ENCODE peak calls at places on chromosomes 2 and 18, in six cellular contexts. D, E, Q, T, X and M are unnamed samples.

GRCh38 chr2:142840438-142840837 is 37.0 kb upstream of the KYNU start:
- DNase-seq in D (no peak), E (no peak), Q (no peak), T (no peak), X (no peak), M (no peak)

GRCh38 chr2:172196768-172197322 is 94.1 kb upstream of the DLX2 start:
- DNase-seq in D (no peak), E (no peak), Q (no peak), T (no peak), X (no peak), M (no peak)

GRCh38 chr2:98514879-98515570 is 70.4 kb downstream of the INPP4A start:
- DNase-seq in D (no peak), E (peak; percentile 29), Q (no peak), T (no peak), X (no peak), M (no peak)

GRCh38 chr18:48887294-48887904 is 63.4 kb downstream of the SMAD7 start:
- DNase-seq in D (no peak), E (no peak), Q (no peak), T (no peak), X (no peak), M (no peak)

GRCh38 chr18:12851709-12852108 is 32.3 kb downstream of the PTPN2 start:
- DNase-seq in D (no peak), E (no peak), Q (no peak), T (no peak), X (no peak), M (no peak)

GRCh38 chr18:63676526-63676925 is 14.8 kb upstream of the SERPINB3 start:
- DNase-seq in D (peak; percentile 44), E (no peak), Q (no peak), T (no peak), X (no peak), M (peak; percentile 16)

GRCh38 chr2:41989503-41990180 is 58.2 kb upstream of the PKDCC start:
- DNase-seq in D (no peak), E (no peak), Q (no peak), T (no peak), X (no peak), M (no peak)

GRCh38 chr2:50449306-50449705 is 582.6 kb downstream of the NRXN1 start:
- DNase-seq in D (no peak), E (no peak), Q (no peak), T (no peak), X (no peak), M (no peak)

GRCh38 chr18:58977223-58977622 is 112.5 kb downstream of the ZNF532 start:
- DNase-seq in D (no peak), E (no peak), Q (no peak), T (no peak), X (no peak), M (no peak)

GRCh38 chr2:23385748-23386421 is 906 bp downstream of the KLHL29 start:
- DNase-seq in D (no peak), E (no peak), Q (no peak), T (no peak), X (no peak), M (no peak)

GRCh38 chr18:7037470-7037869 is 80.1 kb downstream of the LAMA1 start:
- DNase-seq in D (no peak), E (no peak), Q (no peak), T (no peak), X (no peak), M (no peak)

GRCh38 chr2:14700753-14701152 is 68.2 kb downstream of the LRATD1 start:
- DNase-seq in D (no peak), E (no peak), Q (no peak), T (no peak), X (no peak), M (no peak)

GRCh38 chr2:130836501-130837174 is at the start of gene ARHGEF4:
- DNase-seq in D (peak; percentile 50), E (peak; percentile 41), Q (no peak), T (no peak), X (peak; percentile 93), M (no peak)

GRCh38 chr2:177335917-177336450 is 56.6 kb upstream of the AGPS start:
- DNase-seq in D (no peak), E (no peak), Q (no peak), T (no peak), X (no peak), M (no peak)

GRCh38 chr18:40250218-40250617 is 1704.8 kb upstream of the PIK3C3 start:
- DNase-seq in D (no peak), E (no peak), Q (no peak), T (no peak), X (no peak), M (no peak)

GRCh38 chr2:7083580-7084509 is 166.6 kb downstream of the RNF144A start:
- DNase-seq in D (peak; percentile 32), E (peak; percentile 68), Q (no peak), T (peak; percentile 45), X (peak; percentile 55), M (peak; percentile 49)

GRCh38 chr18:33700513-33700976 is 122.5 kb downstream of the ASXL3 start:
- DNase-seq in D (no peak), E (no peak), Q (peak; percentile 13), T (no peak), X (no peak), M (no peak)

GRCh38 chr18:36600548-36600947 is 228.3 kb downstream of the TPGS2 start:
- DNase-seq in D (no peak), E (no peak), Q (no peak), T (no peak), X (no peak), M (no peak)

GRCh38 chr2:19776941-19777514 is 124.8 kb downstream of the TTC32 start:
- DNase-seq in D (no peak), E (no peak), Q (no peak), T (no peak), X (no peak), M (no peak)

GRCh38 chr2:240322231-240322955 is 113.1 kb upstream of the GPC1 start:
- DNase-seq in D (no peak), E (no peak), Q (no peak), T (no peak), X (no peak), M (no peak)

GRCh38 chr2:241563031-241563507 is 4.5 kb downstream of the BOK start:
- DNase-seq in D (no peak), E (no peak), Q (no peak), T (no peak), X (no peak), M (no peak)

GRCh38 chr18:37564796-37565137 is 831 bp downstream of the CELF4 start:
- DNase-seq in D (no peak), E (peak; percentile 41), Q (no peak), T (no peak), X (peak; percentile 92), M (peak; percentile 54)

GRCh38 chr2:196123679-196124373 is 47.6 kb downstream of the STK17B start:
- DNase-seq in D (no peak), E (peak; percentile 79), Q (no peak), T (no peak), X (no peak), M (no peak)

GRCh38 chr2:237630216-237631000 is 3.0 kb downstream of the LRRFIP1 start:
- DNase-seq in D (no peak), E (no peak), Q (no peak), T (no peak), X (no peak), M (no peak)
- H3K4me1 ChIP-seq in D (no peaks in the 10 kb centered on the region), E (no peaks in the 10 kb centered on the region), Q (no peaks in the 10 kb centered on the region), T (peaks cover 29% of the 10 kb centered on the region), X (peaks cover 10% of the 10 kb centered on the region), M (peaks cover 3% of the 10 kb centered on the region)

DNA sequence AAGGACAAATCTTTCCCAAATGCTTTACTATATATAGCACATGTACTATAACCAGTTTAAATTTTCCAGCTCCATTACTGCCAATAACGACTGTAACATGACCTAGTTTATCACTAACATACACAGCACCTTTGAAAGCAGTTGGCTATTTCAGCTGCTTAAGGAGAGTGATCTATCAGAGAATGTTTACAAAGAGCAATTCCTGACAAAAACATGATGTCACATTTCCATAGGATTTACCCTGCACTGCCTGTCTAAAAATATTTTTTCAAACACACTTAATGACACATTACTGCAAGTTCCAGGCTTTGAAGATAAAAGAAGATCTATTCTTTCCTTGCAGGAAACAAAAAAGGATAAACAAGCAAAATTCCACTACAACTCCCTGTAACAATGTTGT is 40.6 kb downstream of the ZNF516 start:
- DNase-seq in D (no peak), E (no peak), Q (no peak), T (no peak), X (no peak), M (no peak)
- TF ChIP-seq ZNF274 in D (no peak), E (no peak), Q (no peak), T (no peak), X (no peak), M (no peak)

GRCh38 chr2:216002693-216003092 is 10.7 kb downstream of the MREG start:
- DNase-seq in D (no peak), E (no peak), Q (no peak), T (no peak), X (no peak), M (no peak)

GRCh38 chr2:216003876-216004275 is 9.5 kb downstream of the MREG start:
- DNase-seq in D (no peak), E (peak; percentile 38), Q (no peak), T (no peak), X (no peak), M (no peak)

GRCh38 chr2:216006164-216006663 is 7.1 kb downstream of the MREG start:
- DNase-seq in D (no peak), E (peak; percentile 53), Q (peak; percentile 73), T (no peak), X (peak; percentile 73), M (no peak)

GRCh38 chr2:216002274-216002673 is 11.1 kb downstream of the MREG start:
- DNase-seq in D (no peak), E (peak; percentile 8), Q (no peak), T (no peak), X (no peak), M (no peak)

GRCh38 chr2:216004408-216005283 is 8.7 kb downstream of the MREG start:
- DNase-seq in D (no peak), E (peak; percentile 63), Q (peak; percentile 61), T (no peak), X (no peak), M (no peak)
- H3K4me1 ChIP-seq in D (no peaks in the 10 kb centered on the region), E (peaks cover 43% of the 10 kb centered on the region), Q (peaks cover 57% of the 10 kb centered on the region), T (peaks cover 41% of the 10 kb centered on the region), X (peaks cover 7% of the 10 kb centered on the region), M (peaks cover 8% of the 10 kb centered on the region)

GRCh38 chr2:127225186-127225960 is 5.3 kb upstream of the CYP27C1 start:
- DNase-seq in D (no peak), E (no peak), Q (no peak), T (no peak), X (no peak), M (no peak)

GRCh38 chr2:127226520-127227263 is 6.6 kb upstream of the CYP27C1 start:
- DNase-seq in D (peak; percentile 23), E (peak; percentile 14), Q (peak; percentile 36), T (peak; percentile 33), X (no peak), M (no peak)

GRCh38 chr2:127226132-127226519 is 6.0 kb upstream of the CYP27C1 start:
- DNase-seq in D (no peak), E (no peak), Q (no peak), T (no peak), X (no peak), M (no peak)

GRCh38 chr2:127229555-127229954 is 9.5 kb upstream of the CYP27C1 start:
- DNase-seq in D (no peak), E (no peak), Q (no peak), T (no peak), X (no peak), M (no peak)

DNA sequence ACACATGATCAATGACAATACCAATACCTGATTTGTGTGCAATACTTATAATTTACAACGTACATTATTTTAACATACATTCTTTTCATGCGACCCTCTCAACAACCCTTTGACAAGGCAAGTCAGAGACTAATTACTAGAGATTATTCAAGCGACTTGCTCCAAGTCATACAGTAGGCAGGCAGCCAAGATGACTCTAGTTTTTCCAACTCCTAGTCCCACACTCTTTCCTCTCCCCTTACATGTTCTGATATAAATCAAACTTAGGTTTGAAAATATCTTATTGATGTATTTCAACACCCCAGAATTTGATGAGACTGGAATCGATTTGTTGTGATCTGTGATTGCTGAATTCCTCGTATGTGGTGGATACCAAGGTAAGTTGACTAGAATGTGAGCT is 8.0 kb upstream of the CYP27C1 start:
- DNase-seq in D (no peak), E (no peak), Q (no peak), T (no peak), X (no peak), M (no peak)
- TF ChIP-seq ZNF274 in D (no peak), E (no peak), Q (no peak), T (no peak), X (no peak), M (no peak)